ENCODE peak calls at places on chromosomes 16 and 17, in eight cellular contexts. F, K, D, Z, M, L, P and A are unnamed samples.
A peak's percentile ranks its signal among the peaks of the same experiment; 100 is the strongest.

GRCh38 chr17:19397556-19398041 is 10.6 kb upstream of the MFAP4 start:
- DNase-seq in F (no peak), K (no peak), D (no peak), Z (peak; percentile 71), M (no peak), L (no peak), P (no peak), A (no peak)

GRCh38 chr16:4090476-4090875 is 25.8 kb downstream of the ADCY9 start:
- DNase-seq in F (no peak), K (no peak), D (no peak), Z (no peak), M (no peak), L (no peak), P (no peak), A (peak; percentile 25)

GRCh38 chr17:1661045-1661444 is 11.4 kb upstream of the RILP start:
- DNase-seq in F (no peak), K (no peak), D (no peak), Z (no peak), M (no peak), L (no peak), P (no peak), A (no peak)

GRCh38 chr16:1493746-1494094 is 560 bp downstream of the TELO2 start:
- DNase-seq in F (no peak), K (no peak), D (peak; percentile 37), Z (peak; percentile 39), M (no peak), L (no peak), P (no peak), A (peak; percentile 6)

GRCh38 chr16:19307587-19308241 is 22.2 kb downstream of the CLEC19A start:
- DNase-seq in F (no peak), K (no peak), D (peak; percentile 50), Z (peak; percentile 73), M (no peak), L (peak; percentile 27), P (no peak), A (no peak)

GRCh38 chr17:40437095-40437732 is 6.0 kb upstream of the IGFBP4 start:
- DNase-seq in F (no peak), K (no peak), D (peak; percentile 77), Z (no peak), M (no peak), L (peak; percentile 71), P (no peak), A (no peak)

GRCh38 chr17:7835818-7836595 is 2.0 kb downstream of the KDM6B start:
- DNase-seq in F (no peak), K (peak; percentile 74), D (no peak), Z (peak; percentile 80), M (no peak), L (peak; percentile 64), P (peak; percentile 55), A (peak; percentile 60)

GRCh38 chr17:70668276-70668937 is 499.1 kb downstream of the KCNJ2 start:
- DNase-seq in F (no peak), K (no peak), D (no peak), Z (no peak), M (no peak), L (no peak), P (no peak), A (no peak)

GRCh38 chr17:70691150-70691549 is 521.8 kb downstream of the KCNJ2 start:
- DNase-seq in F (no peak), K (no peak), D (no peak), Z (no peak), M (no peak), L (no peak), P (no peak), A (no peak)

GRCh38 chr17:36197389-36197708 is 791 bp upstream of the CCL3L1 start:
- DNase-seq in F (no peak), K (no peak), D (no peak), Z (no peak), M (no peak), L (peak; percentile 61), P (no peak), A (no peak)

GRCh38 chr17:36195474-36196098 is 972 bp downstream of the CCL3L1 start:
- DNase-seq in F (no peak), K (no peak), D (no peak), Z (no peak), M (no peak), L (peak; percentile 42), P (no peak), A (no peak)

GRCh38 chr17:36203335-36203734 is 6.8 kb upstream of the CCL3L1 start:
- DNase-seq in F (no peak), K (no peak), D (no peak), Z (no peak), M (no peak), L (no peak), P (no peak), A (no peak)

GRCh38 chr17:36196099-36196496 is 460 bp downstream of the CCL3L1 start:
- DNase-seq in F (no peak), K (no peak), D (no peak), Z (no peak), M (no peak), L (no peak), P (no peak), A (no peak)

DNA sequence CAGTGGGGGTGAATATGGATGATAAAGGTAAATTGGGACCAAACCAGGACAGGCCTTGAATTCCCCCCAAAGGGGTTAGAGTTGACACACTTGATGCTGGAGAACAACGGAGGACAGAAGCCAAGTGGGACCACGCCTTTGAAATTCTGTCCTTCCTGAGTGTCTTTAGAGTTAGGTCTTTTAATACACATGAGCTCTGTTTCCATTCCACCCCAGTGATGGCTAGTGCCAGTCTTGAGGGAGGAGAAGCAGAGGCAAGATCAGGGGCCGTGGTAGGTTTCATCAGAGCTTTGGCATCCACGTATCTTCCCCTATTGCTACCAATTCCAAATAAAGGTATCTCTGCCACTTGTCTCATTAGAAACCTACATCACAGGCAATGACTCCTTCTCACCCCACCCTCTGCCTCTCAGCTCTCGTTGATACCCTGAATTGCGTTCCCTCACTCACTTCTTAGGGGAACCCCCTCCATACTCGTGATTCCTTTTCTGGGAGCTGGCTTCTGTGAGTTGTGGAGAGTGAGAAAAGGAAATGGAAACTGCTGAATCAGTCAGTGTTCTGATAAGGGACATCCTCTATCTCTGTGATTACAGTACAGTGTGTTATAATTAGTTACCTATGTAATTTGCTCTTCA is 2.4 kb upstream of the CCL3L1 start:
- DNase-seq in F (no peak), K (no peak), D (no peak), Z (no peak), M (no peak), L (no peak), P (no peak), A (no peak)
- TF ChIP-seq MAX in F (no peak), K (no peak), D (no peak), Z (no peak), M (no peak), L (no peak), P (no peak), A (no peak)

GRCh38 chr16:15903960-15904359 is 15.6 kb upstream of the CEP20 start:
- DNase-seq in F (no peak), K (no peak), D (no peak), Z (no peak), M (no peak), L (no peak), P (no peak), A (no peak)
- TF ChIP-seq CTCF in F (no peak), K (no peak), D (no peak), Z (no peak), M (no peak), L (no peak), P (no peak), A (no peak)

GRCh38 chr16:66412182-66412581 is 14.9 kb upstream of the BEAN1 start:
- DNase-seq in F (no peak), K (no peak), D (no peak), Z (no peak), M (no peak), L (no peak), P (no peak), A (no peak)

GRCh38 chr16:66409156-66409555 is 17.9 kb upstream of the BEAN1 start:
- DNase-seq in F (no peak), K (no peak), D (no peak), Z (no peak), M (no peak), L (no peak), P (no peak), A (no peak)

GRCh38 chr16:66406534-66407368 is 20.3 kb upstream of the BEAN1 start:
- DNase-seq in F (peak; percentile 64), K (peak; percentile 83), D (peak; percentile 81), Z (peak; percentile 91), M (no peak), L (peak; percentile 74), P (peak; percentile 90), A (peak; percentile 75)

GRCh38 chr16:66405057-66405783 is 21.9 kb upstream of the BEAN1 start:
- DNase-seq in F (no peak), K (no peak), D (no peak), Z (no peak), M (no peak), L (no peak), P (no peak), A (no peak)

GRCh38 chr16:66408181-66409048 is 18.7 kb upstream of the BEAN1 start:
- DNase-seq in F (peak; percentile 60), K (peak; percentile 70), D (peak; percentile 16), Z (no peak), M (no peak), L (peak; percentile 56), P (peak; percentile 49), A (peak; percentile 86)
- TF ChIP-seq MAX in F (peak; percentile 46), K (peak; percentile 8), D (no peak), Z (no peak), M (no peak), L (no peak), P (no peak), A (no peak)

GRCh38 chr17:73652886-73653480 is 8.7 kb upstream of the SDK2 start:
- DNase-seq in F (no peak), K (no peak), D (no peak), Z (no peak), M (no peak), L (no peak), P (no peak), A (no peak)

GRCh38 chr17:73654241-73654640 is 10.0 kb upstream of the SDK2 start:
- DNase-seq in F (no peak), K (no peak), D (no peak), Z (no peak), M (no peak), L (no peak), P (no peak), A (no peak)

GRCh38 chr17:73653810-73654209 is 9.6 kb upstream of the SDK2 start:
- DNase-seq in F (no peak), K (no peak), D (no peak), Z (no peak), M (no peak), L (no peak), P (no peak), A (no peak)

GRCh38 chr17:73658821-73659220 is 14.6 kb upstream of the SDK2 start:
- DNase-seq in F (no peak), K (no peak), D (no peak), Z (no peak), M (no peak), L (no peak), P (no peak), A (no peak)

DNA sequence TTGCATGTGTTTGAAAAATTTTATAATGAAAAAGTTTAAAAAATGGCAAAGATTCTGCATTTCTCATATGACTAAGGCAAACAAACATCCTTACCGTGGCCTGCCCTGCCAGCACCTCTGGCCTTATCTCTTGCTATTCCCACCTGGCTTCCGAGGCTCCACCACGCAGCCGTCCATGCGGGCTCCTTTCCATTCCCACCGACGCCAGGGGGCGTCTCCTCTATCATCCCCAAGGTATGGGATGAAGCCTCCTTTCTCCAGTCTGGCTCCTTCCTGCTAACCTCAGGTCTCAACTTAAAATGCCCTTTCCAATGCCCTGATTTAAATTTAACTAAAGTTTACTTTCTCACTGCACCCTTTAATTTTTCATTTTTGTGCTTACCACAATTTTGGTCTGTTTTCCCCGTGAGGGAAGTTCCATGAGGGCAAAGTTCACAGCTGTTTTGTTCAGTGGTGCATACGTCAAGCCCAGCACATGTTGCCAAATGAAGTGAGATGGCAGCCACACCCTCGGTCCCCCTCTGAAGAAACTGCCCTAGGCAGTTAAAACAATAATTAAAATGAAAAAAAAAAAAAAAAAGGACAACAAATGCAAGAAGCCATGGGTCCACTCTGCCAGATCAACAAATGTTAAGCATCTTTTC is 13.3 kb upstream of the SDK2 start:
- DNase-seq in F (peak; percentile 57), K (peak; percentile 72), D (peak; percentile 59), Z (peak; percentile 87), M (no peak), L (peak; percentile 40), P (peak; percentile 70), A (no peak)
- TF ChIP-seq CTCF in F (peak; percentile 87), K (peak; percentile 85), D (peak; percentile 69), Z (peak; percentile 69), M (no peak), L (peak; percentile 63), P (peak; percentile 27), A (no peak)